ENCODE peak calls at places on chromosomes 5 and 9, in ten cellular contexts. Y is endothelial cell of umbilical vein; D is sigmoid colon; I is D721Med; O is CD4-positive, alpha-beta T cell; R is progenitor cell of endocrine pancreas; B is cardiac fibroblast; Q is psoas muscle; H is WERI-Rb-1; M is choroid plexus epithelial cell. G is an unnamed sample.

GRCh38 chr5:36602711-36603321 is 3.6 kb upstream of the SLC1A3 start:
- DNase-seq in M (no peak), D (no peak), H (no peak), I (no peak), Q (no peak), B (no peak), R (no peak), O (no peak), Y (no peak), G (peak)

GRCh38 chr5:68519135-68519534 is 303.6 kb downstream of the PIK3R1 start:
- DNase-seq in Q (no peak), D (no peak), O (no peak), R (no peak), I (no peak), H (no peak), M (no peak), Y (no peak), B (no peak), G (no peak)

GRCh38 chr5:10457682-10458574 is 16.2 kb downstream of the ROPN1L start:
- DNase-seq in H (peak), I (no peak), R (no peak), O (no peak), Q (no peak), D (no peak), Y (no peak), M (no peak), B (peak), G (no peak)

GRCh38 chr5:5192681-5193080 is 52.6 kb downstream of the ADAMTS16 start:
- DNase-seq in D (no peak), I (no peak), Y (no peak), H (no peak), Q (no peak), B (no peak), R (no peak), O (no peak), M (peak), G (no peak)

GRCh38 chr5:103502651-103503050 is 59.9 kb downstream of the NUDT12 start:
- DNase-seq in I (no peak), B (no peak), Y (no peak), M (no peak), H (no peak), D (no peak), R (no peak), Q (no peak), O (no peak), G (no peak)

GRCh38 chr5:130213607-130214006 is 309.3 kb downstream of the CHSY3 start:
- DNase-seq in Y (no peak), Q (no peak), B (peak), H (no peak), D (no peak), R (no peak), I (no peak), M (peak), O (no peak), G (no peak)

GRCh38 chr5:38258319-38259061 is at the start of gene EGFLAM:
- DNase-seq in O (no peak), Q (peak), I (peak), Y (no peak), D (no peak), R (peak), B (peak), M (no peak), H (peak), G (peak)

GRCh38 chr9:13555989-13556500 is 276.6 kb upstream of the MPDZ start:
- DNase-seq in M (no peak), O (no peak), H (no peak), B (no peak), D (no peak), Y (peak), I (no peak), Q (no peak), R (no peak), G (no peak)

GRCh38 chr9:70398145-70398556 is 16.3 kb downstream of the KLF9 start:
- DNase-seq in D (no peak), Y (no peak), B (no peak), H (no peak), Q (no peak), O (no peak), R (no peak), I (no peak), M (no peak), G (peak)

GRCh38 chr5:65483474-65484346 is 2.0 kb upstream of the ADAMTS6 start:
- DNase-seq in O (no peak), D (no peak), I (no peak), M (peak), B (peak), Y (peak), Q (no peak), R (no peak), H (no peak), G (peak)

GRCh38 chr9:132412089-132412488 is 2.1 kb downstream of the CFAP77 start:
- DNase-seq in O (no peak), Y (peak), I (no peak), R (peak), B (peak), H (peak), D (no peak), M (peak), Q (no peak), G (peak)

GRCh38 chr5:170747851-170748250 is 35.7 kb upstream of the GABRP start:
- DNase-seq in Y (peak), Q (no peak), O (no peak), I (no peak), R (peak), H (peak), B (peak), D (no peak), M (peak), G (no peak)
- TF ChIP-seq CTCF in Y (peak), Q (peak), O (no peak), I (no peak), R (peak), H (peak), B (peak), D (no peak), M (peak), G (no peak)

GRCh38 chr5:126799780-126800179 is 22.8 kb downstream of the LMNB1 start:
- DNase-seq in M (no peak), R (no peak), Y (no peak), I (no peak), H (no peak), O (no peak), B (no peak), D (no peak), Q (no peak), G (no peak)

GRCh38 chr5:126805108-126805507 is 28.2 kb downstream of the LMNB1 start:
- DNase-seq in Q (no peak), D (no peak), R (no peak), Y (no peak), B (peak), I (no peak), M (peak), H (no peak), O (no peak), G (no peak)

GRCh38 chr5:126801174-126801991 is 24.4 kb downstream of the LMNB1 start:
- DNase-seq in Q (no peak), H (no peak), O (no peak), R (no peak), D (no peak), Y (no peak), I (no peak), M (no peak), B (no peak), G (no peak)

GRCh38 chr5:126801992-126802294 is 25.0 kb downstream of the LMNB1 start:
- DNase-seq in R (no peak), B (peak), D (no peak), H (no peak), O (no peak), I (no peak), Q (no peak), Y (peak), M (peak), G (peak)
- TF ChIP-seq CTCF in R (peak), B (peak), D (no peak), H (no peak), O (no peak), I (peak), Q (peak), Y (no peak), M (peak), G (peak)

GRCh38 chr9:78115073-78115472 is 83.5 kb upstream of the GNAQ start:
- DNase-seq in H (no peak), M (no peak), D (no peak), Y (no peak), B (no peak), R (no peak), O (no peak), I (no peak), Q (no peak), G (no peak)
- TF ChIP-seq CTCF in H (peak), M (peak), D (no peak), Y (peak), B (peak), R (peak), O (peak), I (peak), Q (peak), G (peak)

DNA sequence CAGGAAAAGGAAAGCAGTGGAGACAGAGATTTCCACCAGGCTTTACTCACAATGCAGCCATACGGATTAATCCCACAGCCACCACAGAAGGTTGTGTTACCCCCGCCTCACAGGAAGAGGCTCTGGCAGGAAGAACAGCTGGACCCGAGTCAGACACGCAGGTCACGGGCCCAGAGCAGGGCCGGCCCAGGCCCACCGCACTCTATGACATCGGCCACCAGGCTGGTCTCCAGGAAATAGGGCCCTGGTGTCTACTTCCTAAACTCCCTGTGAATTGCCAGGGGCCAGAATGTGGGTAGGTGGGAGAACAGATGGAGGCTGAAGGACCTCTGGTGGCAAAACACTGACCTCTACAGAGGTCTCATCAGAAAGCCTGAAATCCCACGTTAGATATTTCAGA is 15.6 kb downstream of the MGAT1 start:
- DNase-seq in Y (peak), D (no peak), O (no peak), Q (no peak), M (peak), H (peak), I (peak), R (no peak), B (peak), G (no peak)
- TF ChIP-seq CTCF in Y (no peak), D (no peak), O (no peak), Q (no peak), M (no peak), H (no peak), I (no peak), R (no peak), B (no peak), G (no peak)

DNA sequence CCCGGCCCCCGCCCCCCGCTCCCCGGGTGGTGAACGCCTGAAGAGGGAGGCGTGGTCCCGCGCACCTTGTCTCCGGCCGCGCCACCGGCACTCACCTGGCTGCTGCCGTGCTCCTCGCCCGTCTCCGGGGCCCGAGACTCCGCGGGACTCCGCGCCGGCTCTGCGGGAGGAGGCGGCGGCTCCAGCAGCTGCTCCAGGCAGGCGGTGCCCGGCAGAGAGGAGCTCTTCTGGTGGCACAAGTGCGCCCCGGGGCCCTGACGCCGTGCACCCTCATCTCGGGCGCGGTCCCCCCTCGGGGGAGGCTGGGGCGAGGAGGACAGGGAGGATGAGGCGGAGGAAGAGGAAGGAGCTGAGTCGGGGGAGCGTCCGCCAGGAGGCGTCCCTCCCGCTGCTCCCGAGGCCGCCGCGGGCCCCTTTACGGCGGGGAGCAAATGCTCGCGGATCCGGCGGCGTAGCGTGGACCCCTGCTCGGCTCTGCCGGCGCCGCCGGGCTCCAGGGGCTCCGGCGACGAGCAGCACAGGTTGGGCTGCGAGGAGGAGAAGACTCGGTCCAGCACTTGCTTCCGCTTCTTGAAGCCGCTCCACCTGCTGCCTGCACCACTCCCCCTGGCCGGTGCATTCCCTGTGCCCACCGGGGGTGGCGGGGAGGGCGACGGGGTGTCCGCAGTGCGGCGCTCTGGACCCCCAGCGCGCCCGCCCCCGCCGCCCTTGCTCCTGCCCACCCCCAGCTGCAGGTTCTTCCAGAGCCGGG is 958 bp downstream of the MCTP1 start:
- DNase-seq in O (no peak), B (peak), Q (no peak), Y (peak), R (peak), D (no peak), I (no peak), H (peak), M (peak), G (peak)
- TF ChIP-seq CTCF in O (no peak), B (peak), Q (no peak), Y (peak), R (peak), D (peak), I (peak), H (peak), M (peak), G (peak)

GRCh38 chr5:77082280-77082679 is 4.8 kb downstream of the ZBED3 start:
- DNase-seq in O (no peak), R (no peak), M (no peak), Q (no peak), I (no peak), B (no peak), D (no peak), Y (no peak), H (no peak), G (no peak)

GRCh38 chr5:77087484-77088291 is 603 bp upstream of the ZBED3 start:
- DNase-seq in B (peak), I (no peak), O (no peak), M (peak), D (no peak), Y (peak), H (no peak), R (peak), Q (no peak), G (no peak)

GRCh38 chr5:77083088-77083487 is 4.0 kb downstream of the ZBED3 start:
- DNase-seq in I (no peak), M (no peak), B (no peak), Q (no peak), R (no peak), Y (no peak), D (no peak), O (no peak), H (no peak), G (peak)

GRCh38 chr5:77080905-77081304 is 6.2 kb downstream of the ZBED3 start:
- DNase-seq in M (no peak), D (no peak), I (no peak), O (no peak), Q (no peak), B (no peak), Y (no peak), R (no peak), H (no peak), G (no peak)

DNA sequence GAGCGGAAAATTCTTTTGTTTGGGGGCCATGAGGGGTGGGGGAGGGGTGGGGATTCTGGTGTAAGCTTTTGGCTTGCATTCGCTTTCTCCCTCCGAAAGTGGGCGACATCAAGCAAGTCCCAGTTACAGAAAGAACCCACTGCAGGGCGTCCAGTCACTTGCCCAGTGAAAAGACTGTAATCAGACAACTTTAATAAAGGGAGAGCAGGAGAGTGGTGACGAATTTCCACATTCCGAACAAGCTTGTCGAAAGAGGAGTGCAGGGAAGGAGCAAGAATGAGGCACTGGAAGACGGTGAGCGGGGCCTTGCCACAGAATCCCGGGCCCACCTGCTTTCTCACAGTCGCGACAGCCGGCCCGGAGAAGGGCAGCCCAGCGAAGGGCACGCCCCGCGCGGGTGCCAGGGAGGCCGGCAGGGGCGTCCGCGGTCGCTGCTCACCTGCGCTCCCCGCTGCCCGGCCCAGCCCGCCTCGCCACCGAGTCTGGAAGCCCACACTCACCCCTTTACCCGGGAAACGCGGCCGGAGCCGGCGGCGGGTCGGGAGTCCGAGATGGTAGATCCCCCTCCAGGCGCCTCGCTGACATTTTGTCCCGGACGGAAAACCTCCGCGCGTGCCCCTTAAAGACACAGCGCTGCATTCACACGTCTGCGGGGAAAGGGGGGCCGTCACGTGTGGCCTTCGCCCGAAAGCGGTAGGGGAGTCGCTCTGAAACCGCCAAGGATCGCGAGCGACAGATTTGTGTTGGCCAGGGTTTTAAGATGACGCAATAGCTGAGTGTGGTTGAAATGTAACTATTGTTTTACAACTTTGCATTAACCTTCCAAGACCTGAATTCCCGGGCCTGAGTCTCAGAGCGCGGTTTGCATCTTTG is at the start of gene ZBED3:
- DNase-seq in B (peak), Y (peak), I (peak), D (peak), O (peak), M (peak), Q (peak), H (peak), R (peak), G (peak)
- TF ChIP-seq CTCF in B (no peak), Y (no peak), I (peak), D (peak), O (peak), M (peak), Q (no peak), H (peak), R (peak), G (no peak)